ENCODE peak calls at places on chromosomes 7 and 10, in five cellular contexts. One of them, this sample, is unnamed.

GRCh38 chr7:121633186-121633585 is 237.1 kb upstream of the FAM3C start:
- DNase-seq in OCI-LY7: no peak
- DNase-seq in PC-3: no peak
- DNase-seq in BE2C: no peak
- DNase-seq in fibroblast of lung: no peak
- DNase-seq in this sample: no peak

GRCh38 chr10:17643339-17643754 is 604 bp upstream of the STAM start:
- DNase-seq in OCI-LY7: no peak
- DNase-seq in PC-3: peak; percentile 61
- DNase-seq in BE2C: peak; percentile 64
- DNase-seq in fibroblast of lung: no peak
- DNase-seq in this sample: peak; percentile 97

GRCh38 chr10:47049906-47050305 is 138.7 kb downstream of the PTPN20 start:
- DNase-seq in OCI-LY7: no peak
- DNase-seq in PC-3: no peak
- DNase-seq in BE2C: no peak
- DNase-seq in fibroblast of lung: no peak
- DNase-seq in this sample: no peak

GRCh38 chr10:78763651-78764395 is 304.9 kb upstream of the ZMIZ1 start:
- DNase-seq in OCI-LY7: no peak
- DNase-seq in PC-3: no peak
- DNase-seq in BE2C: no peak
- DNase-seq in fibroblast of lung: peak; percentile 22
- DNase-seq in this sample: no peak

GRCh38 chr10:72274730-72275350 is 1.1 kb downstream of the DDIT4 start:
- DNase-seq in OCI-LY7: peak; percentile 73
- DNase-seq in PC-3: peak; percentile 41
- DNase-seq in BE2C: peak; percentile 83
- DNase-seq in fibroblast of lung: peak; percentile 82
- DNase-seq in this sample: peak; percentile 82

GRCh38 chr7:98217623-98218582 is 6.7 kb downstream of the BHLHA15 start:
- DNase-seq in OCI-LY7: peak; percentile 49
- DNase-seq in PC-3: no peak
- DNase-seq in BE2C: no peak
- DNase-seq in fibroblast of lung: no peak
- DNase-seq in this sample: no peak

GRCh38 chr10:113704637-113705343 is 25.1 kb downstream of the CASP7 start:
- DNase-seq in OCI-LY7: peak; percentile 54
- DNase-seq in PC-3: peak; percentile 51
- DNase-seq in BE2C: peak; percentile 32
- DNase-seq in fibroblast of lung: peak; percentile 68
- DNase-seq in this sample: peak; percentile 67

GRCh38 chr7:138223402-138223872 is 147.2 kb downstream of the AKR1D1 start:
- DNase-seq in OCI-LY7: no peak
- DNase-seq in PC-3: no peak
- DNase-seq in BE2C: no peak
- DNase-seq in fibroblast of lung: no peak
- DNase-seq in this sample: no peak

GRCh38 chr7:35446091-35446490 is 192.2 kb upstream of the TBX20 start:
- DNase-seq in OCI-LY7: no peak
- DNase-seq in PC-3: no peak
- DNase-seq in BE2C: no peak
- DNase-seq in fibroblast of lung: no peak
- DNase-seq in this sample: no peak

GRCh38 chr10:22803201-22803895 is 89.0 kb upstream of the PIP4K2A start:
- DNase-seq in OCI-LY7: no peak
- DNase-seq in PC-3: peak; percentile 51
- DNase-seq in BE2C: no peak
- DNase-seq in fibroblast of lung: peak; percentile 44
- DNase-seq in this sample: peak; percentile 75

GRCh38 chr7:117673839-117674238 is 194.0 kb downstream of the CFTR start:
- DNase-seq in OCI-LY7: peak; percentile 3
- DNase-seq in PC-3: peak; percentile 71
- DNase-seq in BE2C: no peak
- DNase-seq in fibroblast of lung: peak; percentile 73
- DNase-seq in this sample: peak; percentile 53

GRCh38 chr7:106367018-106367420 is 82.2 kb upstream of the NAMPT start:
- DNase-seq in OCI-LY7: peak; percentile 31
- DNase-seq in PC-3: peak; percentile 57
- DNase-seq in BE2C: no peak
- DNase-seq in fibroblast of lung: peak; percentile 36
- DNase-seq in this sample: peak; percentile 58

GRCh38 chr10:118455181-118455695 is 113.1 kb upstream of the FAM204A start:
- DNase-seq in OCI-LY7: no peak
- DNase-seq in PC-3: no peak
- DNase-seq in BE2C: no peak
- DNase-seq in fibroblast of lung: no peak
- DNase-seq in this sample: no peak

GRCh38 chr7:121515651-121516401 is 119.7 kb upstream of the FAM3C start:
- DNase-seq in OCI-LY7: no peak
- DNase-seq in PC-3: no peak
- DNase-seq in BE2C: no peak
- DNase-seq in fibroblast of lung: no peak
- DNase-seq in this sample: peak; percentile 60

GRCh38 chr7:45685619-45686240 is 111.6 kb downstream of the ADCY1 start:
- DNase-seq in OCI-LY7: no peak
- DNase-seq in PC-3: no peak
- DNase-seq in BE2C: no peak
- DNase-seq in fibroblast of lung: no peak
- DNase-seq in this sample: no peak

GRCh38 chr7:143934526-143935340 is at the start of gene OR2F2:
- DNase-seq in OCI-LY7: no peak
- DNase-seq in PC-3: peak; percentile 17
- DNase-seq in BE2C: no peak
- DNase-seq in fibroblast of lung: peak; percentile 67
- DNase-seq in this sample: peak; percentile 73

GRCh38 chr10:114684085-114684821 is 26.2 kb upstream of the ABLIM1 start:
- DNase-seq in OCI-LY7: no peak
- DNase-seq in PC-3: peak; percentile 43
- DNase-seq in BE2C: peak; percentile 70
- DNase-seq in fibroblast of lung: peak; percentile 46
- DNase-seq in this sample: peak; percentile 56

GRCh38 chr7:28573059-28573553 is 160.8 kb downstream of the CREB5 start:
- DNase-seq in OCI-LY7: peak; percentile 57
- DNase-seq in PC-3: peak; percentile 88
- DNase-seq in BE2C: peak; percentile 41
- DNase-seq in fibroblast of lung: peak; percentile 40
- DNase-seq in this sample: peak; percentile 10

GRCh38 chr10:75648186-75648761 is 216.8 kb downstream of the LRMDA start:
- DNase-seq in OCI-LY7: no peak
- DNase-seq in PC-3: no peak
- DNase-seq in BE2C: no peak
- DNase-seq in fibroblast of lung: no peak
- DNase-seq in this sample: no peak

GRCh38 chr10:103652599-103653281 is 159.2 kb downstream of the NEURL1 start:
- DNase-seq in OCI-LY7: no peak
- DNase-seq in PC-3: no peak
- DNase-seq in BE2C: no peak
- DNase-seq in fibroblast of lung: no peak
- DNase-seq in this sample: peak; percentile 44
- H3K4me1 ChIP-seq in OCI-LY7: no peaks in the 10 kb centered on the region
- H3K4me1 ChIP-seq in PC-3: no peaks in the 10 kb centered on the region
- H3K4me1 ChIP-seq in BE2C: peaks cover 17% of the 10 kb centered on the region
- H3K4me1 ChIP-seq in fibroblast of lung: peaks cover 36% of the 10 kb centered on the region
- H3K4me1 ChIP-seq in this sample: peaks cover 53% of the 10 kb centered on the region

GRCh38 chr10:29591416-29591968 is 43.3 kb downstream of the SVIL start:
- DNase-seq in OCI-LY7: no peak
- DNase-seq in PC-3: peak; percentile 4
- DNase-seq in BE2C: no peak
- DNase-seq in fibroblast of lung: peak; percentile 44
- DNase-seq in this sample: no peak

GRCh38 chr10:29596826-29597225 is 37.9 kb downstream of the SVIL start:
- DNase-seq in OCI-LY7: no peak
- DNase-seq in PC-3: no peak
- DNase-seq in BE2C: no peak
- DNase-seq in fibroblast of lung: no peak
- DNase-seq in this sample: no peak

GRCh38 chr10:29595146-29595545 is 39.6 kb downstream of the SVIL start:
- DNase-seq in OCI-LY7: no peak
- DNase-seq in PC-3: no peak
- DNase-seq in BE2C: no peak
- DNase-seq in fibroblast of lung: no peak
- DNase-seq in this sample: no peak

GRCh38 chr10:29598861-29599311 is 35.9 kb downstream of the SVIL start:
- DNase-seq in OCI-LY7: no peak
- DNase-seq in PC-3: no peak
- DNase-seq in BE2C: no peak
- DNase-seq in fibroblast of lung: peak; percentile 88
- DNase-seq in this sample: peak; percentile 70

DNA sequence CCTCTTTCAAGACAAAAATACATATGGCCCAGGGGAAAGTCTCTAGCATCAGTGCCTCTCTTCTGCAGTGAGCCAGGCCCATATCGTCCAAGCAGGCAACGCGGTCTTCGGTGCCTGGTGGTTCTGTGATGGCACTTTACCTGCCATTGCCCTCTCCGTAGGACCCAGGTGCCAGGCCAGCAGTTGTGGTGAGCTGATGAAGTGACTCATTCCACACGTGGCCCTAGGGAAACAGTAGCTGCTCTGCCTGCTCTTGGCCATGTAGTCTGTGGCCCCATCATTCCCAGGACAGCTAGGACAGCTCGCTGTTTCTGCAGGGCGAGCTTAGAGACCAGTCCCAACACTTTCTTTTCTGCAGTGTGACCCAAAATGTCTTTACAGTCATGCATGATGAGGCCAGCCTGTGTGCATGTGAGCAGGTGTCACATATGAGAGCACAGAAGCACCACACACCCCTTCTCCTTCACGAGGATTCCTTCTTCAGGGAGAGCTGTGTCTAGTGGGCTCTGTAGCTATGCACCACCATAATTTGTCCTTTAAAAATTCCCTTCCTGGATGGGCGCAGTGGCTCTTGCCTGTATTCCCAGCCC is 39.0 kb downstream of the SVIL start:
- DNase-seq in OCI-LY7: no peak
- DNase-seq in PC-3: peak; percentile 35
- DNase-seq in BE2C: no peak
- DNase-seq in fibroblast of lung: no peak
- DNase-seq in this sample: no peak
- H3K4me1 ChIP-seq in OCI-LY7: no peaks in the 10 kb centered on the region
- H3K4me1 ChIP-seq in PC-3: peaks cover 15% of the 10 kb centered on the region
- H3K4me1 ChIP-seq in BE2C: no peaks in the 10 kb centered on the region
- H3K4me1 ChIP-seq in fibroblast of lung: peaks cover 5% of the 10 kb centered on the region
- H3K4me1 ChIP-seq in this sample: peaks cover 42% of the 10 kb centered on the region

DNA sequence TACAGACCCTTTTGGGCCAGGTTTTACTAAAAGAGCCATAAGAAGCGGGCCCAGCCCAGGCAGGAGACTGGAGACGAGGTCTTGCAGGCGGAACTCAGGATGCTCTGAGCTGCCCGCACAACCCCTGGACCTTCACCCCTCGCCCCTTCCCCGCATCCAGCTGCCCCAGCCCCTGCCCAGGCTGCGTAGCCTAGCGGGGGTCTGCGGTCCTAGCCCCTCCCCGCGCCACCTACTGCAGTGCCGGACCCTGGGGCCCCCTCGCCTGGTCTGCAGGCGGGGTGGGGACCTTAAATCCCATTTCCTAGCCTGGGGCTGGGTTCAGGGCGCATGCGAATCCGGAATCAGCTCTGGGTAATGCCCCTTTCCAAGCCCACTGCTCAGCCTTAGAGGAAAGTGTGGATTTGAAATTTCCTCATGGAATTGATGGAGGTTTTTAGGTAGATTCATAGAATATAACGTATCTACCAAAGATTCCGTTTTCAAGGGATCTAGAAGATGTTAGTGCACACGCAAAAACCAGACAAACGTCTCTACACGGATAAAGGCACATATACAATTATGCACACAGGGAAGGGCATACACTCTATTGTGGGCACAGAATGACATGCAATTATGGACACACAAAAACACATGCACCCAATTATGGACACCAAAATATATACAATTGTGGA is 568 bp upstream of the HOXA3 start:
- DNase-seq in OCI-LY7: no peak
- DNase-seq in PC-3: no peak
- DNase-seq in BE2C: peak; percentile 3
- DNase-seq in fibroblast of lung: no peak
- DNase-seq in this sample: no peak
- H3K4me1 ChIP-seq in OCI-LY7: peaks cover 55% of the 10 kb centered on the region
- H3K4me1 ChIP-seq in PC-3: peaks cover 28% of the 10 kb centered on the region
- H3K4me1 ChIP-seq in BE2C: no peaks in the 10 kb centered on the region
- H3K4me1 ChIP-seq in fibroblast of lung: peaks cover 14% of the 10 kb centered on the region
- H3K4me1 ChIP-seq in this sample: peaks cover 33% of the 10 kb centered on the region

GRCh38 chr10:12563489-12563888 is 214.1 kb downstream of the CAMK1D start:
- DNase-seq in OCI-LY7: no peak
- DNase-seq in PC-3: no peak
- DNase-seq in BE2C: no peak
- DNase-seq in fibroblast of lung: no peak
- DNase-seq in this sample: no peak
- H3K4me1 ChIP-seq in OCI-LY7: peaks cover 8% of the 10 kb centered on the region
- H3K4me1 ChIP-seq in PC-3: peaks cover 11% of the 10 kb centered on the region
- H3K4me1 ChIP-seq in BE2C: no peaks in the 10 kb centered on the region
- H3K4me1 ChIP-seq in fibroblast of lung: no peaks in the 10 kb centered on the region
- H3K4me1 ChIP-seq in this sample: no peaks in the 10 kb centered on the region

DNA sequence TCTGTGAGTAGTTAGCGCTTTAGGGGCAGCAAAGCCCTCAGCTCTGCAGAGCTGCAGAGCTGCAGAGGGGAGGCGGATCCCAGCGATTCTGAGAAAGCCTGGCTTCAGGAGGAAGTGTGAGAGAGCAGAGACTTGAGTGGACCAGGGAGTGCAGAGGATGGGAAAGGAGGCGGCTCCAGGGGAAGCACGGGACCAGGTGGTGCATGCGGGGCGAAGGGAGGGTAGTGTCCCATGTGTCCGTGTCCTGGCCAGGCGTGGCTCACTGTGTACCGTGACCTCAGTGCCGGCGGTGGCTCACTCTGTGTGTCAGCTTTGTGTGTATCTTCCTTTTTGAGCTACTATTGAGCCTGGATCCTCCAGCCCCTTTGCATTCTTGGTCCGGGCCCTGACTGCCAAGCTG is 250.8 kb upstream of the PITRM1 start:
- DNase-seq in OCI-LY7: no peak
- DNase-seq in PC-3: no peak
- DNase-seq in BE2C: no peak
- DNase-seq in fibroblast of lung: no peak
- DNase-seq in this sample: no peak
- H3K4me1 ChIP-seq in OCI-LY7: no peaks in the 10 kb centered on the region
- H3K4me1 ChIP-seq in PC-3: peaks cover 40% of the 10 kb centered on the region
- H3K4me1 ChIP-seq in BE2C: peaks cover 9% of the 10 kb centered on the region
- H3K4me1 ChIP-seq in fibroblast of lung: peaks cover 18% of the 10 kb centered on the region
- H3K4me1 ChIP-seq in this sample: peaks cover 13% of the 10 kb centered on the region

DNA sequence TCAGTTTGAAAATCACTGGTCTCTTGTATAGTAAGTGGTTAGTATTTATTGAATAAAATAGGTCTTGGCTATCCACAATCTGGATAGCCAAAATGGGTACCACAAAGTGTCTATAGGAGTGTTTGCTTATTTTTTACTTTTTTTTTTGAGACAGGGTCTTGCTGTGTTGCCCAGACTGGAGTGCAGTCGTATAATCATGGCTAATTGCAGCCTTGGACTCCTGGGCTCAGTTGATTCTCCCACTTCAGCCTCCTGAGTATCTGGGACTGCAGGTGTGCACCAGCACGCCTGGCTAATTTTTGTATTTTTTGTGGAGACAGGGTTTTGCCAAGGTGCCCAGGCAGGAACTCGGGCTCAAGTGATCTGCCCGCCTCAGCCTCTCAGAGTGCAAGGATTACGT is 2.8 kb downstream of the RBM33 start:
- DNase-seq in OCI-LY7: no peak
- DNase-seq in PC-3: no peak
- DNase-seq in BE2C: no peak
- DNase-seq in fibroblast of lung: no peak
- DNase-seq in this sample: no peak
- H3K4me1 ChIP-seq in OCI-LY7: peaks cover 55% of the 10 kb centered on the region
- H3K4me1 ChIP-seq in PC-3: peaks cover 18% of the 10 kb centered on the region
- H3K4me1 ChIP-seq in BE2C: no peaks in the 10 kb centered on the region
- H3K4me1 ChIP-seq in fibroblast of lung: peaks cover 2% of the 10 kb centered on the region
- H3K4me1 ChIP-seq in this sample: peaks cover 15% of the 10 kb centered on the region

GRCh38 chr10:13587367-13587766 is 602 bp downstream of the PRPF18 start:
- DNase-seq in OCI-LY7: peak; percentile 5
- DNase-seq in PC-3: no peak
- DNase-seq in BE2C: peak; percentile 10
- DNase-seq in fibroblast of lung: no peak
- DNase-seq in this sample: peak; percentile 38
- H3K4me1 ChIP-seq in OCI-LY7: peaks cover 11% of the 10 kb centered on the region
- H3K4me1 ChIP-seq in PC-3: no peaks in the 10 kb centered on the region
- H3K4me1 ChIP-seq in BE2C: no peaks in the 10 kb centered on the region
- H3K4me1 ChIP-seq in fibroblast of lung: no peaks in the 10 kb centered on the region
- H3K4me1 ChIP-seq in this sample: peaks cover 9% of the 10 kb centered on the region